ENCODE peak calls at places on chromosome 16, in four cellular contexts. I is left ventricle myocardium inferior, D is heart right ventricle, Z is hepatocyte. C is an unnamed sample.

GRCh38 chr16:49020436-49020835 is 261.2 kb downstream of the CBLN1 start:
- DNase-seq in I (no peak), D (no peak), Z (no peak), C (no peak)

GRCh38 chr16:71296584-71297133 is 7.5 kb upstream of the CMTR2 start:
- DNase-seq in I (no peak), D (no peak), Z (no peak), C (no peak)

GRCh38 chr16:69833357-69833781 is 71.2 kb downstream of the WWP2 start:
- DNase-seq in I (no peak), D (no peak), Z (no peak), C (no peak)

GRCh38 chr16:23952128-23953041 is 116.6 kb downstream of the PRKCB start:
- DNase-seq in I (no peak), D (no peak), Z (peak; percentile 74), C (no peak)

GRCh38 chr16:6692874-6693273 is 639.8 kb upstream of the RBFOX1 start:
- DNase-seq in I (no peak), D (no peak), Z (no peak), C (no peak)

GRCh38 chr16:55421225-55421624 is 57.8 kb upstream of the MMP2 start:
- DNase-seq in I (no peak), D (no peak), Z (no peak), C (no peak)

GRCh38 chr16:70804729-70805169 is 3.8 kb upstream of the VAC14 start:
- DNase-seq in I (no peak), D (no peak), Z (no peak), C (no peak)

GRCh38 chr16:64910351-64910750 is 211.5 kb downstream of the CDH11 start:
- DNase-seq in I (peak; percentile 57), D (peak; percentile 77), Z (peak; percentile 46), C (peak; percentile 71)

GRCh38 chr16:89444151-89444723 is 46.1 kb downstream of the ANKRD11 start:
- DNase-seq in I (no peak), D (no peak), Z (no peak), C (no peak)

GRCh38 chr16:89445166-89445565 is 45.2 kb downstream of the ANKRD11 start:
- DNase-seq in I (no peak), D (no peak), Z (no peak), C (no peak)

GRCh38 chr16:89446975-89447293 is 43.4 kb downstream of the ANKRD11 start:
- DNase-seq in I (no peak), D (no peak), Z (no peak), C (no peak)

GRCh38 chr16:89448656-89449055 is 41.7 kb downstream of the ANKRD11 start:
- DNase-seq in I (peak; percentile 65), D (peak; percentile 50), Z (no peak), C (no peak)

DNA sequence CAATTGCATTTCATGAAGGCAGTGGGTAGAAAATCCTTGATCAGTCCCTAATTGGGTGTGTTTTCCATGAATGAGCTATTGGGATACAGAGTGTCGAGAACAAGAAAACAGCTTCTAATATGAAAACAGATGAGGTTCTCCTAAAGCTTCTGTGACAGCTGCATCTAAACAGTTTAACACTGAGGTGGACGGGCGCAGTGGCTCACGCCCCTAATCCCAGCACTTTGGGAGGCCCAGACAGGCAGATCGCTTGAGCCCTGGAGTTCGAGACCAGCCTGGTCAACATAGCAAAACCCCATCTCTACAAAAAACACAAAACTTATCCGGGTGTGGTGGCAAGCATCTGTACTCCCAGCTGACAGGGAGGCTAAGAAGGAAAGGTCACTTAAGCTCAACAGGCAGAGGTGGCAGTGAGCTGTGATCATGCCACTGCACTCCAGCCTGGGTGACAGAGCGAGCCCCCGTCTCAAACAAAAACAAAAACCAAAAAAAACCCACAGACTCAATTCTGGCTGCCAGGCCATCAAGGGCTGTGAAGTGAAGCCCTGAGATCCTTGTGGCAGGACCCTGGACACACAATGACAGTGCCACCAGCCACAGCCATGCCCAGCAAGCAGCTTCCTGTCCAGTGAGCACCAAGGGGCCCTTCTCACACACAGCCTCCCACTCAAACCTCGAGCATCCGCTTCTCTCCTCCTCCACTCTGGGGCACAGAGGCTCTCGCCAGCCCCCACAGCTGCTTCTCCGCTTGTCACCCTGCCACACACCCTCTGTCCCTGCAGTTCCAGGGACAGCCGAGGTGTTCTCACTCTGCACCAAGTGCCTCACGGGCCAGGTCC is 44.0 kb downstream of the ANKRD11 start:
- DNase-seq in I (no peak), D (no peak), Z (no peak), C (no peak)
- TF ChIP-seq CTCF in I (no peak), D (no peak), Z (no peak), C (no peak)

GRCh38 chr16:10338426-10338825 is 47.4 kb upstream of the ATF7IP2 start:
- DNase-seq in I (no peak), D (peak; percentile 16), Z (peak; percentile 38), C (no peak)

GRCh38 chr16:10339777-10340752 is 45.8 kb upstream of the ATF7IP2 start:
- DNase-seq in I (no peak), D (no peak), Z (no peak), C (no peak)

GRCh38 chr16:10345629-10346028 is 40.2 kb upstream of the ATF7IP2 start:
- DNase-seq in I (no peak), D (no peak), Z (no peak), C (no peak)

DNA sequence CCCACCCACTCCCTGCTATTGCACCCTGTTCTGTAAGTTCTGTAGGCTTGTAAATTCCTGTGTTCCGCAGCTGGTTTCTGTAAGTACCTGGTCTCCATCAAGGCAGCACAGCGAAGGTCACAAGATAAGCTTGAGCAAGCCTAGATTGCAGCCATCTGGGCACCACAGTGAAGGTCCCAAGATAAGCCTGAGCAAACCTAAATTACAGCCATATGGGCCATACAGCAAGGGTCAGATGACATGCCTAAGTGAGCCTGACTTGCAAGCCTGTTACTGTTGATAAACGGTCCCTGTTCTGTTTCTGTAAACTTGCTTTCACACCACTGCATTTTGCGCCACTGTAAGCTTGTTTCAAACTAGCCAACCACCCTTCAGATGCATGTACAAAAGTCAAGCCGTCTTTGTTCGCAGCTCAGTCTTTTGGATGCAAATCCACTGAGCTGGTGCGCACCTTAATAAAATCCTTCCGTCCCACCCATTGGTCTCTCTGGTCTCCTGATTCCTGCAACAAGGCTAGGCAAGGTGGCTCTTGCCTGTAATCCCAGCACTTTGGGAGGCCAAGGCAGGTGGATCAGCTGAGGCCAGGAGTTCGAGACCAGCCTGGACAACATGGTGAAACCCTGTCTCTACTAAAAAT is 42.6 kb upstream of the ATF7IP2 start:
- DNase-seq in I (no peak), D (no peak), Z (peak; percentile 25), C (no peak)
- H3K9me3 ChIP-seq in I (peaks cover 67% of the 10 kb centered on the region), D (peaks cover 13% of the 10 kb centered on the region), Z (peaks cover 8% of the 10 kb centered on the region), C (peaks cover 23% of the 10 kb centered on the region)

GRCh38 chr16:72989203-72989991 is 58.5 kb downstream of the ZFHX3 start:
- DNase-seq in I (no peak), D (no peak), Z (no peak), C (peak; percentile 53)

GRCh38 chr16:72990003-72990521 is 57.9 kb downstream of the ZFHX3 start:
- DNase-seq in I (peak; percentile 71), D (peak; percentile 36), Z (peak; percentile 53), C (peak; percentile 20)

GRCh38 chr16:72991645-72992044 is 56.3 kb downstream of the ZFHX3 start:
- DNase-seq in I (no peak), D (no peak), Z (no peak), C (no peak)

GRCh38 chr16:72991211-72991610 is 56.7 kb downstream of the ZFHX3 start:
- DNase-seq in I (no peak), D (no peak), Z (no peak), C (no peak)

GRCh38 chr16:72990571-72990970 is 57.4 kb downstream of the ZFHX3 start:
- DNase-seq in I (no peak), D (no peak), Z (no peak), C (no peak)
- H3K4me3 ChIP-seq in I (peak overlapping the region; percentile 37), D (no peak overlapping the region), Z (no peak overlapping the region), C (peak overlapping the region; percentile 52)

GRCh38 chr16:22183901-22184614 is 21.8 kb downstream of the SDR42E2 start:
- DNase-seq in I (no peak), D (no peak), Z (no peak), C (no peak)
- TF ChIP-seq CTCF in I (peak; percentile 14), D (peak; percentile 6), Z (no peak), C (peak; percentile 43)

GRCh38 chr16:68737730-68738590 is 868 bp downstream of the CDH1 start:
- DNase-seq in I (no peak), D (no peak), Z (peak; percentile 71), C (no peak)

GRCh38 chr16:68734782-68735181 is 2.3 kb upstream of the CDH1 start:
- DNase-seq in I (no peak), D (no peak), Z (no peak), C (no peak)

GRCh38 chr16:68733570-68733969 is 3.5 kb upstream of the CDH1 start:
- DNase-seq in I (no peak), D (no peak), Z (no peak), C (no peak)

GRCh38 chr16:68737046-68737729 is at the start of gene CDH1:
- DNase-seq in I (no peak), D (no peak), Z (peak; percentile 94), C (no peak)

GRCh38 chr16:68736561-68736960 is 531 bp upstream of the CDH1 start:
- DNase-seq in I (no peak), D (no peak), Z (no peak), C (no peak)
- H3K9me3 ChIP-seq in I (no peaks in the 10 kb centered on the region), D (no peaks in the 10 kb centered on the region), Z (no peaks in the 10 kb centered on the region), C (peaks cover 4% of the 10 kb centered on the region)

GRCh38 chr16:12559714-12560113 is 244.0 kb downstream of the CPPED1 start:
- DNase-seq in I (no peak), D (no peak), Z (no peak), C (no peak)
- H3K4me3 ChIP-seq in I (no peak overlapping the region), D (no peak overlapping the region), Z (no peak overlapping the region), C (no peak overlapping the region)

DNA sequence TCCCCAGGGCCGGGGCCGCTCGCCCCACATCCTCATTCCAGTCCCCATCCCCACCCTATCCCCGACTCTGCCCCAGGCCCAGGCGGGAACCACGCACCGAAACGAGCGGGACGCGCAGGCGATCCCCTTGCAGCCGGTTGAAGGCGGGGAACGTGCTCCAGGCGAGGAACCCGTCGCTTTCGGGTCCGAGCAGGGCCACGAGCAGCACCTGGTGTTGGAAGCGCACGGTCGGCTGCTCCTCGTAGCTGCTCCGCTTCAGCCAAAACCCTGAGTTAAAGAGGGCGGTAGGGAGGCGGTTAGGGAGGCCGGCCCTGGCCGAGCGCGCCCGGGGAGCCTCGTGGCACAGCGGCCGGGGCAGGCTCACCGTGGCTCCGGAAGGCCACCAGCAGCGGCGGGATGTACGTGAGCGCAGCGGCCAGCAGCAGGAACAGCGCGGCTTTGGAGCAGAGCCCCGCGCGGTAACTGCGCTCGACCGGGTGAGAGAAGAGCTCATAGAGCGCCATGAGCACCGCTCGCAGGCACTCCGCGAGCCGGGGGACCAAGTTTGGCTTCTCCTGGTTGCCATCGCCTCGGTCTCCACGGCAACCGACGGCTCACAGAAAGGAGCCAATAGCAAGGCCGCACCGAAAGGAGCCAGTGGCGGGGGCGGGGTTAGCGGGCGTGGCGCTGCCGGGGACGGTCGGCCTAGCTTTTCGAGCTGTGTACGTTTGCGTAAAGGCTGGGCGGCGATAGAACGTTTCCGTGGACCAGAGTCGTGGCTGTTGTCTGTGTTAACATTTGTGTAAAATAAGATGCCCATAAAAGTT is at the start of gene TMEM231:
- DNase-seq in I (peak; percentile 99), D (peak; percentile 98), Z (peak; percentile 96), C (peak; percentile 51)
- TF ChIP-seq CTCF in I (peak; percentile 13), D (peak; percentile 15), Z (no peak), C (peak; percentile 8)

GRCh38 chr16:62732101-62732500 is 695.9 kb upstream of the CDH8 start:
- DNase-seq in I (no peak), D (no peak), Z (no peak), C (no peak)
- H3K9me3 ChIP-seq in I (peaks cover 11% of the 10 kb centered on the region), D (no peaks in the 10 kb centered on the region), Z (no peaks in the 10 kb centered on the region), C (no peaks in the 10 kb centered on the region)

C was measured in AG04450.